ENCODE peak calls at places on chromosomes 4 and X, in seven cellular contexts. U is fibroblast of mammary gland; J is right lobe of liver; B is progenitor cell of endocrine pancreas; I is activated CD4-positive, alpha-beta memory T cell treated with anti-CD3 and anti-CD28 coated beads, Interleukin-2, amount 10 ng/mL, durations not matched to agents 7 days and 5 days; P is stimulated activated CD8-positive, alpha-beta memory T cell treated with anti-CD3 and anti-CD28 coated beads, Interleukin-2, amount 100 ng/mL, for 1 hour; O is cardiac fibroblast. N is an unnamed sample.
A peak's percentile ranks its signal among the peaks of the same experiment; 100 is the strongest.

GRCh38 chr4:158410272-158410671 is 111.4 kb upstream of the RXFP1 start:
- DNase-seq in J (no peak), P (no peak), U (peak; percentile 55), B (no peak), I (no peak), O (peak; percentile 46), N (peak; percentile 33)

GRCh38 chr4:158170691-158171455 is 2.0 kb downstream of the GASK1B start:
- DNase-seq in P (no peak), J (peak; percentile 66), B (no peak), U (peak; percentile 63), I (peak; percentile 18), O (peak; percentile 62), N (peak; percentile 56)

GRCh38 chr4:78566834-78567501 is 15.4 kb downstream of the ANXA3 start:
- DNase-seq in J (no peak), I (no peak), P (no peak), O (no peak), B (no peak), U (no peak), N (no peak)

GRCh38 chr4:15042529-15043167 is 40.4 kb downstream of the CPEB2 start:
- DNase-seq in J (no peak), U (no peak), B (no peak), P (no peak), I (no peak), O (peak; percentile 19), N (peak; percentile 8)

GRCh38 chr4:139922625-139923024 is 231.4 kb downstream of the MAML3 start:
- DNase-seq in J (no peak), O (peak; percentile 82), P (no peak), U (peak; percentile 50), I (no peak), B (no peak), N (peak; percentile 35)

GRCh38 chrX:71953391-71953790 is 42.7 kb downstream of the NHSL2 start:
- DNase-seq in I (no peak), O (no peak), B (no peak), P (no peak), U (no peak), J (no peak), N (no peak)

GRCh38 chrX:39957816-39958561 is 139.8 kb downstream of the BCOR start:
- DNase-seq in J (no peak), P (no peak), B (no peak), I (no peak), U (peak; percentile 29), O (peak; percentile 38), N (peak; percentile 15)

GRCh38 chr4:1399508-1400190 is 6.6 kb downstream of the NKX1-1 start:
- DNase-seq in J (no peak), B (peak; percentile 5), P (no peak), I (no peak), O (no peak), U (no peak), N (no peak)

GRCh38 chrX:19174401-19175025 is 52.2 kb upstream of the ADGRG2 start:
- DNase-seq in B (no peak), O (peak; percentile 55), P (no peak), J (no peak), U (peak; percentile 79), I (no peak), N (peak; percentile 14)

GRCh38 chrX:72247206-72247944 is 8.5 kb upstream of the ERCC6L start:
- DNase-seq in U (peak; percentile 34), B (no peak), P (no peak), I (no peak), O (peak; percentile 60), J (no peak), N (no peak)

GRCh38 chrX:111098874-111099273 is 2.9 kb downstream of the PAK3 start:
- DNase-seq in B (peak; percentile 73), I (peak; percentile 71), P (peak; percentile 25), J (peak; percentile 41), O (peak; percentile 16), U (peak; percentile 23), N (peak; percentile 7)

GRCh38 chr4:82780398-82781231 is 18.0 kb downstream of the SCD5 start:
- DNase-seq in I (no peak), O (peak; percentile 76), P (no peak), B (no peak), J (peak; percentile 67), U (peak; percentile 49), N (peak; percentile 70)

GRCh38 chr4:27463816-27464215 is 603.2 kb downstream of the STIM2 start:
- DNase-seq in P (no peak), O (no peak), J (no peak), B (no peak), I (no peak), U (peak; percentile 68), N (peak; percentile 92)

GRCh38 chrX:20637351-20637750 is 370.6 kb upstream of the RPS6KA3 start:
- DNase-seq in U (no peak), B (no peak), O (no peak), P (no peak), J (no peak), I (no peak), N (no peak)

GRCh38 chr4:138981930-138982390 is 33.6 kb upstream of the NOCT start:
- DNase-seq in P (no peak), I (no peak), J (peak; percentile 55), U (peak; percentile 92), B (no peak), O (peak; percentile 93), N (peak; percentile 35)

GRCh38 chrX:1300449-1300848 is 31.8 kb downstream of the CSF2RA start:
- DNase-seq in J (no peak), B (no peak), O (no peak), P (no peak), U (no peak), I (no peak), N (no peak)

GRCh38 chrX:68931345-68931744 is 102.5 kb downstream of the EFNB1 start:
- DNase-seq in J (no peak), U (no peak), I (no peak), B (no peak), P (no peak), O (no peak), N (no peak)

GRCh38 chrX:67614414-67614813 is 70.6 kb downstream of the AR start:
- DNase-seq in U (peak; percentile 84), B (no peak), O (peak; percentile 53), P (no peak), I (no peak), J (no peak), N (peak; percentile 74)

GRCh38 chr4:48669086-48669485 is 111.0 kb downstream of the FRYL start:
- DNase-seq in P (no peak), U (no peak), J (no peak), I (no peak), O (no peak), B (no peak), N (no peak)

GRCh38 chrX:25015486-25016360 is at the start of gene ARX:
- DNase-seq in U (peak; percentile 44), B (no peak), P (no peak), I (peak; percentile 39), J (no peak), O (peak; percentile 47), N (peak; percentile 40)